ENCODE peak calls at places on chromosome 17, in seven cellular contexts. One of them, this sample, is unnamed.

GRCh38 chr17:16935241-16935663 is 36.7 kb downstream of the TNFRSF13B start:
- DNase-seq in stimulated activated CD4-positive, alpha-beta T cell treated with anti-CD3 and anti-CD28 coated beads, Interleukin-1b, Interleukin-23, amount 100 ng/mL, for 1 hour: no peak
- DNase-seq in NCI-H2171: no peak
- DNase-seq in adrenal gland: no peak
- DNase-seq in cardiac muscle cell: no peak
- DNase-seq in SW480: peak
- DNase-seq in heart right ventricle: no peak
- DNase-seq in this sample: no peak

GRCh38 chr17:57665128-57665527 is 80.0 kb downstream of the CCDC182 start:
- DNase-seq in NCI-H2171: no peak
- DNase-seq in adrenal gland: peak
- DNase-seq in stimulated activated CD4-positive, alpha-beta T cell treated with anti-CD3 and anti-CD28 coated beads, Interleukin-1b, Interleukin-23, amount 100 ng/mL, for 1 hour: no peak
- DNase-seq in SW480: no peak
- DNase-seq in cardiac muscle cell: no peak
- DNase-seq in heart right ventricle: no peak
- DNase-seq in this sample: no peak

GRCh38 chr17:55067697-55068439 is 99.3 kb downstream of the STXBP4 start:
- DNase-seq in cardiac muscle cell: peak
- DNase-seq in SW480: peak
- DNase-seq in stimulated activated CD4-positive, alpha-beta T cell treated with anti-CD3 and anti-CD28 coated beads, Interleukin-1b, Interleukin-23, amount 100 ng/mL, for 1 hour: no peak
- DNase-seq in NCI-H2171: no peak
- DNase-seq in heart right ventricle: no peak
- DNase-seq in adrenal gland: no peak
- DNase-seq in this sample: no peak

GRCh38 chr17:57340160-57340981 is 84.0 kb downstream of the MSI2 start:
- DNase-seq in heart right ventricle: no peak
- DNase-seq in stimulated activated CD4-positive, alpha-beta T cell treated with anti-CD3 and anti-CD28 coated beads, Interleukin-1b, Interleukin-23, amount 100 ng/mL, for 1 hour: no peak
- DNase-seq in NCI-H2171: no peak
- DNase-seq in SW480: no peak
- DNase-seq in cardiac muscle cell: no peak
- DNase-seq in adrenal gland: no peak
- DNase-seq in this sample: no peak

GRCh38 chr17:72332367-72332766 is 211.5 kb downstream of the SOX9 start:
- DNase-seq in adrenal gland: no peak
- DNase-seq in stimulated activated CD4-positive, alpha-beta T cell treated with anti-CD3 and anti-CD28 coated beads, Interleukin-1b, Interleukin-23, amount 100 ng/mL, for 1 hour: no peak
- DNase-seq in cardiac muscle cell: no peak
- DNase-seq in NCI-H2171: no peak
- DNase-seq in SW480: no peak
- DNase-seq in heart right ventricle: no peak
- DNase-seq in this sample: no peak

GRCh38 chr17:69468211-69468610 is 53.7 kb downstream of the MAP2K6 start:
- DNase-seq in stimulated activated CD4-positive, alpha-beta T cell treated with anti-CD3 and anti-CD28 coated beads, Interleukin-1b, Interleukin-23, amount 100 ng/mL, for 1 hour: no peak
- DNase-seq in NCI-H2171: no peak
- DNase-seq in SW480: no peak
- DNase-seq in cardiac muscle cell: no peak
- DNase-seq in heart right ventricle: no peak
- DNase-seq in adrenal gland: no peak
- DNase-seq in this sample: no peak

GRCh38 chr17:78644259-78644658 is 67.1 kb upstream of the DNAH17 start:
- DNase-seq in SW480: no peak
- DNase-seq in stimulated activated CD4-positive, alpha-beta T cell treated with anti-CD3 and anti-CD28 coated beads, Interleukin-1b, Interleukin-23, amount 100 ng/mL, for 1 hour: no peak
- DNase-seq in cardiac muscle cell: no peak
- DNase-seq in heart right ventricle: no peak
- DNase-seq in NCI-H2171: no peak
- DNase-seq in adrenal gland: no peak
- DNase-seq in this sample: no peak

GRCh38 chr17:58120195-58120822 is 27.9 kb upstream of the OR4D1 start:
- DNase-seq in cardiac muscle cell: peak
- DNase-seq in NCI-H2171: no peak
- DNase-seq in SW480: peak
- DNase-seq in heart right ventricle: no peak
- DNase-seq in stimulated activated CD4-positive, alpha-beta T cell treated with anti-CD3 and anti-CD28 coated beads, Interleukin-1b, Interleukin-23, amount 100 ng/mL, for 1 hour: no peak
- DNase-seq in adrenal gland: peak
- DNase-seq in this sample: peak

GRCh38 chr17:27455914-27456680 is at the start of gene KSR1:
- DNase-seq in adrenal gland: peak
- DNase-seq in stimulated activated CD4-positive, alpha-beta T cell treated with anti-CD3 and anti-CD28 coated beads, Interleukin-1b, Interleukin-23, amount 100 ng/mL, for 1 hour: peak
- DNase-seq in heart right ventricle: peak
- DNase-seq in SW480: peak
- DNase-seq in NCI-H2171: peak
- DNase-seq in cardiac muscle cell: peak
- DNase-seq in this sample: peak

GRCh38 chr17:301681-302299 is 50.8 kb downstream of the RPH3AL start:
- DNase-seq in adrenal gland: no peak
- DNase-seq in heart right ventricle: peak
- DNase-seq in SW480: peak
- DNase-seq in cardiac muscle cell: peak
- DNase-seq in NCI-H2171: no peak
- DNase-seq in stimulated activated CD4-positive, alpha-beta T cell treated with anti-CD3 and anti-CD28 coated beads, Interleukin-1b, Interleukin-23, amount 100 ng/mL, for 1 hour: no peak
- DNase-seq in this sample: no peak

GRCh38 chr17:74778960-74779359 is 2.8 kb upstream of the NAT9 start:
- DNase-seq in adrenal gland: no peak
- DNase-seq in NCI-H2171: no peak
- DNase-seq in heart right ventricle: no peak
- DNase-seq in cardiac muscle cell: peak
- DNase-seq in SW480: no peak
- DNase-seq in stimulated activated CD4-positive, alpha-beta T cell treated with anti-CD3 and anti-CD28 coated beads, Interleukin-1b, Interleukin-23, amount 100 ng/mL, for 1 hour: no peak
- DNase-seq in this sample: no peak

GRCh38 chr17:60230358-60230757 is 80.6 kb downstream of the CA4 start:
- DNase-seq in NCI-H2171: no peak
- DNase-seq in cardiac muscle cell: no peak
- DNase-seq in SW480: no peak
- DNase-seq in heart right ventricle: no peak
- DNase-seq in stimulated activated CD4-positive, alpha-beta T cell treated with anti-CD3 and anti-CD28 coated beads, Interleukin-1b, Interleukin-23, amount 100 ng/mL, for 1 hour: no peak
- DNase-seq in adrenal gland: no peak
- DNase-seq in this sample: no peak

GRCh38 chr17:65604070-65604469 is 42.6 kb upstream of the AXIN2 start:
- DNase-seq in adrenal gland: no peak
- DNase-seq in SW480: peak
- DNase-seq in cardiac muscle cell: no peak
- DNase-seq in stimulated activated CD4-positive, alpha-beta T cell treated with anti-CD3 and anti-CD28 coated beads, Interleukin-1b, Interleukin-23, amount 100 ng/mL, for 1 hour: no peak
- DNase-seq in heart right ventricle: no peak
- DNase-seq in NCI-H2171: no peak
- DNase-seq in this sample: no peak

GRCh38 chr17:78343099-78343432 is 16.8 kb downstream of the SOCS3 start:
- DNase-seq in adrenal gland: peak
- DNase-seq in heart right ventricle: peak
- DNase-seq in cardiac muscle cell: peak
- DNase-seq in SW480: peak
- DNase-seq in NCI-H2171: no peak
- DNase-seq in stimulated activated CD4-positive, alpha-beta T cell treated with anti-CD3 and anti-CD28 coated beads, Interleukin-1b, Interleukin-23, amount 100 ng/mL, for 1 hour: no peak
- DNase-seq in this sample: no peak

GRCh38 chr17:48100160-48100559 is 1.1 kb downstream of the CBX1 start:
- DNase-seq in cardiac muscle cell: peak
- DNase-seq in heart right ventricle: no peak
- DNase-seq in SW480: no peak
- DNase-seq in NCI-H2171: no peak
- DNase-seq in adrenal gland: no peak
- DNase-seq in stimulated activated CD4-positive, alpha-beta T cell treated with anti-CD3 and anti-CD28 coated beads, Interleukin-1b, Interleukin-23, amount 100 ng/mL, for 1 hour: no peak
- DNase-seq in this sample: no peak

This sample was measured in NCI-H460.